ENCODE peak calls at places on chromosomes 6 and 20, in six cellular contexts. M is HS-27A; U is NCI-H1092 treated with DMSO at 0.1 percent for 48 hours; Z is MCF 10A; C is T-helper 9 cell; B is stimulated activated CD4-positive, alpha-beta T cell treated with anti-CD3 and anti-CD28 coated beads, Interleukin-15, amount 100 ng/mL, for 24 hours. S is an unnamed sample.

GRCh38 chr20:33675127-33675954 is 1.1 kb upstream of the NECAB3 start:
- DNase-seq in Z (no peak), U (no peak), C (no peak), M (no peak), B (no peak), S (no peak)

GRCh38 chr6:104653786-104654185 is 205.9 kb downstream of the HACE1 start:
- DNase-seq in C (no peak), U (no peak), M (no peak), Z (no peak), B (no peak), S (no peak)

GRCh38 chr20:37994512-37994911 is 38.7 kb downstream of the TTI1 start:
- DNase-seq in C (no peak), B (no peak), U (no peak), Z (peak; percentile 92), M (no peak), S (peak; percentile 91)

GRCh38 chr6:38168699-38169098 is 349.2 kb downstream of the ZFAND3 start:
- DNase-seq in C (no peak), M (no peak), U (no peak), B (no peak), Z (no peak), S (no peak)

GRCh38 chr6:153125032-153125431 is 6.0 kb downstream of the RGS17 start:
- DNase-seq in B (no peak), U (peak; percentile 24), C (no peak), M (no peak), Z (no peak), S (peak; percentile 64)

GRCh38 chr6:74713941-74714340 is 491.9 kb downstream of the COL12A1 start:
- DNase-seq in U (no peak), B (no peak), Z (no peak), C (no peak), M (no peak), S (no peak)

GRCh38 chr6:57421503-57421902 is 104.1 kb downstream of the PRIM2 start:
- DNase-seq in U (no peak), C (no peak), Z (no peak), B (no peak), M (no peak), S (no peak)

GRCh38 chr6:148203970-148204369 is 138.7 kb upstream of the SASH1 start:
- DNase-seq in U (no peak), C (peak; percentile 39), M (no peak), B (peak; percentile 74), Z (no peak), S (no peak)

GRCh38 chr6:125793280-125793679 is 2.5 kb downstream of the NCOA7 start:
- DNase-seq in Z (peak; percentile 38), U (no peak), C (no peak), M (no peak), B (no peak), S (no peak)

GRCh38 chr6:12769556-12770255 is 53.1 kb downstream of the PHACTR1 start:
- DNase-seq in C (no peak), M (no peak), Z (no peak), B (no peak), U (no peak), S (no peak)

GRCh38 chr6:169937389-169938261 is 186.2 kb downstream of the ERMARD start:
- DNase-seq in B (no peak), C (no peak), Z (no peak), M (no peak), U (peak; percentile 30), S (no peak)

GRCh38 chr6:88445188-88445958 is 279.2 kb upstream of the CNR1 start:
- DNase-seq in M (no peak), Z (no peak), U (no peak), B (no peak), C (no peak), S (no peak)

GRCh38 chr6:28597924-28598323 is 72.2 kb downstream of the GPX5 start:
- DNase-seq in B (no peak), U (no peak), C (no peak), M (no peak), Z (peak; percentile 64), S (no peak)

GRCh38 chr20:1537731-1538058 is 19.8 kb downstream of the SIRPD start:
- DNase-seq in Z (no peak), M (no peak), B (no peak), C (no peak), U (no peak), S (no peak)

GRCh38 chr6:89843070-89843469 is 13.4 kb downstream of the CASP8AP2 start:
- DNase-seq in C (no peak), U (no peak), B (no peak), M (no peak), Z (peak; percentile 18), S (peak; percentile 29)